ENCODE peak calls at places on chromosome 3, in six cellular contexts. One of them, this sample, is unnamed.

GRCh38 chr3:11185564-11186317 is 31.4 kb downstream of the HRH1 start:
- DNase-seq in pancreas: peak; percentile 49
- DNase-seq in G401: no peak
- DNase-seq in fibroblast of pulmonary artery: peak; percentile 98
- DNase-seq in stromal cell of bone marrow: peak; percentile 53
- DNase-seq in thoracic aorta: peak; percentile 74
- DNase-seq in this sample: no peak

GRCh38 chr3:128804017-128804816 is 75.2 kb upstream of the ACAD9 start:
- DNase-seq in pancreas: no peak
- DNase-seq in G401: no peak
- DNase-seq in fibroblast of pulmonary artery: peak; percentile 60
- DNase-seq in stromal cell of bone marrow: no peak
- DNase-seq in thoracic aorta: no peak
- DNase-seq in this sample: peak; percentile 84

GRCh38 chr3:83953417-83954089 is 1005.2 kb upstream of the CADM2 start:
- DNase-seq in pancreas: no peak
- DNase-seq in G401: no peak
- DNase-seq in fibroblast of pulmonary artery: no peak
- DNase-seq in stromal cell of bone marrow: no peak
- DNase-seq in thoracic aorta: no peak
- DNase-seq in this sample: no peak

GRCh38 chr3:52022323-52023100 is 26.8 kb upstream of the RPL29 start:
- DNase-seq in pancreas: no peak
- DNase-seq in G401: no peak
- DNase-seq in fibroblast of pulmonary artery: no peak
- DNase-seq in stromal cell of bone marrow: no peak
- DNase-seq in thoracic aorta: peak; percentile 25
- DNase-seq in this sample: no peak

GRCh38 chr3:14770591-14770990 is 48.2 kb upstream of the FGD5 start:
- DNase-seq in pancreas: no peak
- DNase-seq in G401: no peak
- DNase-seq in fibroblast of pulmonary artery: no peak
- DNase-seq in stromal cell of bone marrow: no peak
- DNase-seq in thoracic aorta: no peak
- DNase-seq in this sample: peak; percentile 19

GRCh38 chr3:148006508-148006907 is 597.3 kb downstream of the ZIC1 start:
- DNase-seq in pancreas: no peak
- DNase-seq in G401: no peak
- DNase-seq in fibroblast of pulmonary artery: peak; percentile 31
- DNase-seq in stromal cell of bone marrow: peak; percentile 58
- DNase-seq in thoracic aorta: no peak
- DNase-seq in this sample: no peak

GRCh38 chr3:159867372-159867771 is 121.3 kb upstream of the IL12A start:
- DNase-seq in pancreas: no peak
- DNase-seq in G401: peak; percentile 61
- DNase-seq in fibroblast of pulmonary artery: no peak
- DNase-seq in stromal cell of bone marrow: no peak
- DNase-seq in thoracic aorta: no peak
- DNase-seq in this sample: no peak

GRCh38 chr3:63961891-63962290 is 49.7 kb upstream of the SCAANT1 start:
- DNase-seq in pancreas: no peak
- DNase-seq in G401: peak; percentile 81
- DNase-seq in fibroblast of pulmonary artery: peak; percentile 58
- DNase-seq in stromal cell of bone marrow: no peak
- DNase-seq in thoracic aorta: no peak
- DNase-seq in this sample: no peak

GRCh38 chr3:168036654-168037419 is 58.9 kb downstream of the GOLIM4 start:
- DNase-seq in pancreas: peak; percentile 27
- DNase-seq in G401: no peak
- DNase-seq in fibroblast of pulmonary artery: no peak
- DNase-seq in stromal cell of bone marrow: no peak
- DNase-seq in thoracic aorta: no peak
- DNase-seq in this sample: no peak

GRCh38 chr3:26574766-26575165 is 47.8 kb upstream of the LRRC3B start:
- DNase-seq in pancreas: no peak
- DNase-seq in G401: no peak
- DNase-seq in fibroblast of pulmonary artery: no peak
- DNase-seq in stromal cell of bone marrow: no peak
- DNase-seq in thoracic aorta: no peak
- DNase-seq in this sample: no peak

GRCh38 chr3:158683216-158683975 is 10.9 kb upstream of the LXN start:
- DNase-seq in pancreas: no peak
- DNase-seq in G401: no peak
- DNase-seq in fibroblast of pulmonary artery: peak; percentile 65
- DNase-seq in stromal cell of bone marrow: no peak
- DNase-seq in thoracic aorta: no peak
- DNase-seq in this sample: no peak

GRCh38 chr3:149579838-149580542 is 77.8 kb downstream of the WWTR1 start:
- DNase-seq in pancreas: no peak
- DNase-seq in G401: peak; percentile 76
- DNase-seq in fibroblast of pulmonary artery: no peak
- DNase-seq in stromal cell of bone marrow: no peak
- DNase-seq in thoracic aorta: no peak
- DNase-seq in this sample: peak; percentile 57

This sample was measured in activated CD8-positive, alpha-beta memory T cell treated with anti-CD3 and anti-CD28 coated beads, Interleukin-2, amount 10 ng/mL, durations not matched to agents 7 days and 5 days.